ENCODE peak calls at places on chromosomes 7 and 10, in four cellular contexts. J, T, E and M are unnamed samples.
A peak's percentile ranks its signal among the peaks of the same experiment; 100 is the strongest.

GRCh38 chr7:81956520-81956919 is 186.7 kb upstream of the HGF start:
- DNase-seq in E (peak; percentile 47), T (peak; percentile 86), J (peak; percentile 42), M (peak; percentile 69)

GRCh38 chr7:47335071-47335470 is 246.8 kb downstream of the TNS3 start:
- DNase-seq in E (no peak), T (no peak), J (no peak), M (no peak)

GRCh38 chr10:76133597-76134255 is 702.3 kb downstream of the LRMDA start:
- DNase-seq in E (no peak), T (no peak), J (peak; percentile 68), M (no peak)

GRCh38 chr7:32091608-32092210 is 21.5 kb upstream of the PDE1C start:
- DNase-seq in J (no peak), T (no peak), E (no peak), M (no peak)

GRCh38 chr10:97572214-97572989 is at the start of gene ANKRD2:
- DNase-seq in E (peak; percentile 59), T (peak; percentile 92), J (peak; percentile 87), M (peak; percentile 64)

GRCh38 chr7:8436965-8437364 is 3.6 kb downstream of the NXPH1 start:
- DNase-seq in E (peak; percentile 50), T (peak; percentile 92), J (no peak), M (peak; percentile 88)

GRCh38 chr10:74227697-74228424 is 76.8 kb downstream of the ADK start:
- DNase-seq in J (no peak), E (no peak), T (no peak), M (peak; percentile 42)

GRCh38 chr7:43655584-43655983 is 72.7 kb downstream of the STK17A start:
- DNase-seq in J (no peak), E (no peak), T (no peak), M (no peak)

GRCh38 chr7:17564678-17565209 is 266.3 kb downstream of the AHR start:
- DNase-seq in E (no peak), T (no peak), J (no peak), M (no peak)

GRCh38 chr7:92813390-92814024 is 22.9 kb downstream of the CDK6 start:
- DNase-seq in T (no peak), J (no peak), E (no peak), M (peak; percentile 89)

GRCh38 chr10:6493521-6494451 is 86.3 kb downstream of the PRKCQ start:
- DNase-seq in T (no peak), E (no peak), J (no peak), M (no peak)
- TF ChIP-seq EZH2phosphoT487 in T (no peak), E (no peak), J (no peak), M (no peak)

DNA sequence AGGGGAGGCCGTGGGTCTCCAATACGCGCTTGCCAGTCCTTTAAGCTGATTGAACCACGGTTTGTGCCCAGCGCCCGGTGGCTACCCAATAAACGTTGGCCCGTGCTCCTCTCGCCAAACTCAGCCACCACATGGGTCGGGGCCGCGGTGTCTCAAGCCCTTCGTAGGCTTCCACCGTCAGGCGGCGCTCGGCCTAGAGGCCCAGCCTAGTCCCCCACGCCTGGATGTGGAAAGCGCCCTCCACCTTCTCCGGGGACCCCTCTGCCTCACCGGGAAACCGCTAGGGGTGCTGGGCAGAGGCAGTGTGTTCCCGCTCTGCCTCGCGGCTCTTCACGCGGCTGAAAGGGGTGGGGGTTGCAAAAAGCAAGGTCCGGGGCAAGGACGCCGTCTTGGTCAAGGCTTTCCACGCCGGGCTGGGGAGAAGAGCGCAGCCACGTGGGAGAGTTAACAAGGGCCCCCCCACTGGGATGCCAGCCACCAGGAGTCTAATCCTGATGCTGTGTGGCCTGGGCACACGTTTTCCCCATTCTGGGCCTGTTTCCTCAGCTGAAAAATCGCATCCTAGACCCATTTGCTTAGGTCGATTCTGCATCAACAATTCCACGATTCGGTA is 29.8 kb downstream of the LEP start:
- DNase-seq in J (no peak), E (no peak), T (peak; percentile 73), M (no peak)
- TF ChIP-seq CTCF in J (no peak), E (no peak), T (peak; percentile 61), M (no peak)

DNA sequence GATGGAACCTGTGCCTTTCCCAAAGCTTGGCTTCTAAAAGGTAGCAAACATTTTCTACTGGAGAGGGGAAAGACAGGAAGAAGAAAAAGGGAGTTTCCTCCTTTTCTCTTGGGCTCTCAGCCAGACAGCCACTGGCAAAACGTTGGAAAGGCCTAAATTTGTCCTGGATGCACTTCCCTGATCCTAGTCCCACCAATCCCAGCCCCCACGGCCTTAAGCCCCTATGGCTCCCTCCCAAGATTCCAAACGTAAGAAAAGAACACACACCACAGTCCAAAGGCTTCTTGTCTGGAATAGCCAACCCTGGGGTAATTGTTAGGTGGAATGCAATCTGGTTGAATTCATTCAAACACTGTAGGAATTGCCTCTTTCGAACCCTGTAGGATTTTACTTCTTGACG is 959 bp upstream of the TLX1 start:
- DNase-seq in T (no peak), J (no peak), E (no peak), M (no peak)
- H3K27me3 ChIP-seq in T (peaks cover 100% of the 10 kb centered on the region), J (peaks cover 90% of the 10 kb centered on the region), E (peaks cover 7% of the 10 kb centered on the region), M (peaks cover 96% of the 10 kb centered on the region)

GRCh38 chr7:70706698-70707097 is 425.2 kb upstream of the GALNT17 start:
- DNase-seq in J (no peak), T (no peak), E (no peak), M (no peak)

GRCh38 chr7:70707823-70708243 is 424.1 kb upstream of the GALNT17 start:
- DNase-seq in T (no peak), J (no peak), E (no peak), M (no peak)

GRCh38 chr7:70703785-70704184 is 428.2 kb upstream of the GALNT17 start:
- DNase-seq in J (no peak), T (peak; percentile 90), E (no peak), M (no peak)

GRCh38 chr7:70706204-70706603 is 425.7 kb upstream of the GALNT17 start:
- DNase-seq in J (peak; percentile 44), E (no peak), T (peak; percentile 75), M (no peak)

GRCh38 chr7:70704921-70705346 is 427.0 kb upstream of the GALNT17 start:
- DNase-seq in E (no peak), T (no peak), J (no peak), M (no peak)
- TF ChIP-seq EZH2phosphoT487 in E (no peak), T (no peak), J (no peak), M (no peak)

GRCh38 chr7:78434281-78434680 is 635.7 kb downstream of the PHTF2 start:
- DNase-seq in T (peak; percentile 62), E (no peak), J (no peak), M (no peak)
- TF ChIP-seq CTCF in T (peak; percentile 73), E (peak; percentile 16), J (peak; percentile 21), M (no peak)